ENCODE peak calls at places on chromosomes 6 and 20, in six cellular contexts. One of them, this sample, is unnamed.

GRCh38 chr6:5580736-5581568 is 319.6 kb downstream of the FARS2 start:
- DNase-seq in GM12878: no peak
- DNase-seq in A549: no peak
- DNase-seq in HepG2: no peak
- DNase-seq in NB4: no peak
- DNase-seq in K562: no peak
- DNase-seq in this sample: no peak

GRCh38 chr6:160534050-160534696 is 129.9 kb downstream of the LPA start:
- DNase-seq in HepG2: peak
- DNase-seq in K562: peak
- DNase-seq in NB4: peak
- DNase-seq in A549: peak
- DNase-seq in GM12878: no peak
- DNase-seq in this sample: peak

GRCh38 chr6:138986578-138986977 is 1.5 kb downstream of the REPS1 start:
- DNase-seq in GM12878: no peak
- DNase-seq in K562: peak
- DNase-seq in A549: no peak
- DNase-seq in HepG2: peak
- DNase-seq in NB4: peak
- DNase-seq in this sample: peak

GRCh38 chr20:35120012-35120701 is 27.0 kb downstream of the EDEM2 start:
- DNase-seq in A549: no peak
- DNase-seq in HepG2: no peak
- DNase-seq in K562: peak
- DNase-seq in NB4: peak
- DNase-seq in GM12878: no peak
- DNase-seq in this sample: peak

GRCh38 chr6:137697267-137697938 is 169.7 kb upstream of the TNFAIP3 start:
- DNase-seq in K562: no peak
- DNase-seq in HepG2: peak
- DNase-seq in A549: no peak
- DNase-seq in NB4: no peak
- DNase-seq in GM12878: no peak
- DNase-seq in this sample: peak

GRCh38 chr6:106360410-106360988 is at the start of gene CRYBG1:
- DNase-seq in NB4: peak
- DNase-seq in K562: peak
- DNase-seq in HepG2: peak
- DNase-seq in A549: peak
- DNase-seq in GM12878: no peak
- DNase-seq in this sample: peak

GRCh38 chr6:150008588-150008987 is 16.7 kb downstream of the RAET1L start:
- DNase-seq in GM12878: no peak
- DNase-seq in K562: peak
- DNase-seq in A549: peak
- DNase-seq in HepG2: no peak
- DNase-seq in NB4: peak
- DNase-seq in this sample: no peak

GRCh38 chr20:53922901-53923314 is 147.5 kb downstream of the BCAS1 start:
- DNase-seq in K562: no peak
- DNase-seq in HepG2: no peak
- DNase-seq in NB4: peak
- DNase-seq in A549: no peak
- DNase-seq in GM12878: no peak
- DNase-seq in this sample: no peak

GRCh38 chr6:116364361-116364760 is 6.4 kb upstream of the DSE start:
- DNase-seq in HepG2: no peak
- DNase-seq in NB4: no peak
- DNase-seq in GM12878: no peak
- DNase-seq in K562: no peak
- DNase-seq in A549: no peak
- DNase-seq in this sample: no peak

GRCh38 chr6:7440476-7440875 is 50.9 kb downstream of the RIOK1 start:
- DNase-seq in NB4: no peak
- DNase-seq in K562: no peak
- DNase-seq in A549: no peak
- DNase-seq in HepG2: no peak
- DNase-seq in GM12878: no peak
- DNase-seq in this sample: no peak

GRCh38 chr6:52549428-52549827 is 27.4 kb downstream of the TRAM2 start:
- DNase-seq in NB4: no peak
- DNase-seq in A549: no peak
- DNase-seq in HepG2: no peak
- DNase-seq in GM12878: no peak
- DNase-seq in K562: no peak
- DNase-seq in this sample: peak

GRCh38 chr6:15515226-15515625 is 147.6 kb downstream of the DTNBP1 start:
- DNase-seq in A549: no peak
- DNase-seq in NB4: no peak
- DNase-seq in K562: no peak
- DNase-seq in GM12878: no peak
- DNase-seq in HepG2: no peak
- DNase-seq in this sample: no peak

GRCh38 chr6:45494734-45495133 is 117.0 kb upstream of the SUPT3H start:
- DNase-seq in NB4: peak
- DNase-seq in GM12878: no peak
- DNase-seq in K562: no peak
- DNase-seq in A549: no peak
- DNase-seq in HepG2: no peak
- DNase-seq in this sample: no peak

GRCh38 chr6:134564705-134565104 is 246.8 kb upstream of the SGK1 start:
- DNase-seq in NB4: no peak
- DNase-seq in HepG2: peak
- DNase-seq in A549: no peak
- DNase-seq in GM12878: no peak
- DNase-seq in K562: no peak
- DNase-seq in this sample: no peak

GRCh38 chr6:324116-324728 is 31.9 kb downstream of the DUSP22 start:
- DNase-seq in K562: no peak
- DNase-seq in GM12878: no peak
- DNase-seq in NB4: no peak
- DNase-seq in HepG2: no peak
- DNase-seq in A549: no peak
- DNase-seq in this sample: no peak

GRCh38 chr6:138528137-138528536 is 28.8 kb upstream of the NHSL1 start:
- DNase-seq in HepG2: no peak
- DNase-seq in GM12878: no peak
- DNase-seq in A549: no peak
- DNase-seq in K562: no peak
- DNase-seq in NB4: no peak
- DNase-seq in this sample: no peak

GRCh38 chr6:33201147-33201545 is 479 bp downstream of the SLC39A7 start:
- DNase-seq in HepG2: peak
- DNase-seq in NB4: peak
- DNase-seq in K562: peak
- DNase-seq in GM12878: no peak
- DNase-seq in A549: no peak
- DNase-seq in this sample: no peak

GRCh38 chr20:57672164-57672563 is 37.7 kb downstream of the PMEPA1 start:
- DNase-seq in NB4: no peak
- DNase-seq in A549: no peak
- DNase-seq in HepG2: no peak
- DNase-seq in GM12878: no peak
- DNase-seq in K562: no peak
- DNase-seq in this sample: peak

GRCh38 chr6:6395581-6396197 is 75.2 kb upstream of the F13A1 start:
- DNase-seq in GM12878: no peak
- DNase-seq in A549: no peak
- DNase-seq in NB4: peak
- DNase-seq in HepG2: no peak
- DNase-seq in K562: no peak
- DNase-seq in this sample: no peak

GRCh38 chr6:26389349-26389799 is 6.5 kb downstream of the BTN2A2 start:
- DNase-seq in GM12878: no peak
- DNase-seq in K562: peak
- DNase-seq in NB4: peak
- DNase-seq in HepG2: no peak
- DNase-seq in A549: no peak
- DNase-seq in this sample: no peak

DNA sequence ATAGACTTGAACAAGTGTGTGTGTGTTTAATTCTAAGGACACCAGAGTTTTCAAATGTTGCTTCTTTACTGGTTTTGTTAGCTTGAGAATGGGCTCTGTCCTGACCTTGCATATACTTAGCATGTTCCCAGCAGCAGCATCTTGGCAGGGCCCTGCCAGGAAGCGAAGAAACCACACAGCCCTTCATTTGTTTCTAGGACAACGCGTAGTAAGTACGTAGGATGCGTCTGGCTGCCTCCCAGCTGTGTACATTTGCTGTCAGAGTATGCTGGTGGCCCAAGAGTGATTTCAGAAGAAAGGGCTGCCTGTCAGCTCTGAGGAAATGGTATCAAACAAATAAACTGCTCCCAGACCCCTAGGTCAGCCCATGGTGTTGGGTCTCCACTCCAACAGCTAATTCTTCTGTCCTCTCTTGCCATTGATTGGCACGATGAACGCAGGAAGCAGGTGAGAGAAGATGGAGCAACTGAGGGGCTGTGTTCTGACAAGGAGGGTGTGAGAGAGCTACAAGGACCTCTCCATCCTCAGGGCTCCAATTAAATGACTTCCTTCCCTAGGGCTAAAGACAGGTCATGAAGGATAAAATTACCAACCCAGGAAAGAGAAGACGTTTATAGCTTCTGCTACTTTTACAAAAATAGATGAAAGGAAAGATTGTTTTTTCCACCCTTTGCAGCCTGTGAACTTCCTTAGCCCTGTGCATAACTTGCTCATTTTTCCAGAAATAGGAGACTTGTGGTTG is 55.9 kb upstream of the HDDC2 start:
- DNase-seq in GM12878: no peak
- DNase-seq in HepG2: no peak
- DNase-seq in A549: no peak
- DNase-seq in K562: no peak
- DNase-seq in NB4: no peak
- DNase-seq in this sample: no peak
- TF ChIP-seq MYC in GM12878: no peak
- TF ChIP-seq MYC in HepG2: no peak
- TF ChIP-seq MYC in A549: no peak
- TF ChIP-seq MYC in K562: no peak
- TF ChIP-seq MYC in NB4: no peak
- TF ChIP-seq MYC in this sample: no peak

GRCh38 chr6:154245542-154245941 is 111.1 kb downstream of the IPCEF1 start:
- DNase-seq in K562: no peak
- DNase-seq in GM12878: no peak
- DNase-seq in NB4: no peak
- DNase-seq in HepG2: no peak
- DNase-seq in A549: no peak
- DNase-seq in this sample: no peak

GRCh38 chr6:154246723-154247118 is 109.9 kb downstream of the IPCEF1 start:
- DNase-seq in HepG2: no peak
- DNase-seq in GM12878: no peak
- DNase-seq in NB4: no peak
- DNase-seq in K562: no peak
- DNase-seq in A549: no peak
- DNase-seq in this sample: no peak

GRCh38 chr6:154242617-154243357 is 113.8 kb downstream of the IPCEF1 start:
- DNase-seq in A549: no peak
- DNase-seq in HepG2: no peak
- DNase-seq in GM12878: no peak
- DNase-seq in K562: no peak
- DNase-seq in NB4: no peak
- DNase-seq in this sample: no peak

GRCh38 chr6:154241570-154241969 is 115.0 kb downstream of the IPCEF1 start:
- DNase-seq in NB4: no peak
- DNase-seq in A549: no peak
- DNase-seq in K562: no peak
- DNase-seq in GM12878: no peak
- DNase-seq in HepG2: no peak
- DNase-seq in this sample: no peak

DNA sequence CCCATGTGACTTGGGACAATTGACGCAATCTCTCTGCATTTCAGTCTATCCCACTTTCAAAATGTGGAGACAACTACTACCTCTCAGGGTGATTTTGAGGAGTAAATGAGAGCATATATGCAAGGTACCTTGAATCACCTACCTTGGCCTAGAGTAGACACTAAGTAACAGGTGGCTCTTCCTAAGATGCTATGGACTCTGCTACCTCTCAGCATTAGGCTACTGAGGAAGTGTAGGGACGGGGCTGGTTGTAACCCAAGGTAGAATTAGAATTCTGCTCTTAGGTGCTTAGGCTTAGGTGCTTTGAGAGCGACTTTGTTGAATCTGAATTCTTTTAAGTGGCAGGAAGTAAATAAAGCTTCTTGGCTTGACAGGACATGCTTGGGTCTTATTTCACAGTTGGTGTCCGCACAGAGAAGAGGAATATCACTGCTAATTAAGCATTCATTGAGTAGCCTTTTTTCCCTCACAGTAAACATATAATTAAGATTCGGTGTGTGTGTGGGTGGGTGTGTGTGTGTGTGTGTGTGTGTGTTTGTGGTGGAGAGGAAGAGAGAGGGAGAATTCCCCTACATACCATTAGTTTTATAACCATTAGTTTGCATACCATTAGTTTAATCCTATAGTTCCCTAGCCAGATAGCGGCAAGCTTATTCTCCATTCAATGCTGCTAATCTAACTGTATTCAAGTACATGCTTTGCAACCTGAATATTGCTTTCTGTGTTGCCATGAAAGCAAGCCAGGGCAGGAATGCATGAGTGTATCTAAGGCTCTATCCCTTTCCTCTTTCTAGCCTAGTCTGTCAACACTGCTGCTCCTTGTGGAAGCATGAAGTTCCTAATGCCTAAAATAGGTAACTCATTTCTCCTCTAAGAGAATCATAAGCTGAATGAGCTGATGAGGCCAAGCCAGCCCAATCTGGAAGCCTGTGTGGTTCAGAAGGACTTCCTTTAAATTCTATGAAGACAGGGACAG is 112.5 kb downstream of the IPCEF1 start:
- DNase-seq in GM12878: no peak
- DNase-seq in NB4: no peak
- DNase-seq in A549: no peak
- DNase-seq in K562: no peak
- DNase-seq in HepG2: no peak
- DNase-seq in this sample: no peak
- TF ChIP-seq MYC in GM12878: no peak
- TF ChIP-seq MYC in NB4: no peak
- TF ChIP-seq MYC in A549: no peak
- TF ChIP-seq MYC in K562: no peak
- TF ChIP-seq MYC in HepG2: no peak
- TF ChIP-seq MYC in this sample: no peak

GRCh38 chr20:10434832-10435812 is at the start of gene SLX4IP:
- DNase-seq in NB4: peak
- DNase-seq in HepG2: peak
- DNase-seq in GM12878: peak
- DNase-seq in K562: peak
- DNase-seq in A549: peak
- DNase-seq in this sample: peak
- TF ChIP-seq MYC in NB4: peak
- TF ChIP-seq MYC in HepG2: peak
- TF ChIP-seq MYC in GM12878: no peak
- TF ChIP-seq MYC in K562: peak
- TF ChIP-seq MYC in A549: peak
- TF ChIP-seq MYC in this sample: no peak

DNA sequence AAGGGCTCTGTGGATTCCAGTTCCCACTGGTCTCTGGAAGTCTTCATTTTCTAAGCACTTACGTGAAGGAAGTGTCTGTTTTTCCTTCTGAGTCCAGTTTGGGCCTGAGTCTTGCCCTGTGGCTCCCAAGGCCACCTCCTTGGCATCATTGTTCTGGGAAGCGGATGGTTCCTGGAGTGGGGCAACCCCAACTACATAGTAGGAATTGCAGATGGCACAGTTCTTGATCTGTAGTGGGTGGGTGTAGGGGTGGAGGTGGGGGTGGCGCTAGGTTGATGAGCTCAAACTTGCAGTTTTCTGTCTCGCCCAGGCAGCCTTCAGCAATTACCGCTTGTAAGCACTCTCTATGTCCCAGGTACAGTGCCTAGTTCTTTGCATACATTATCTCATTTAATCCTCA is 7.2 kb upstream of the FERMT1 start:
- DNase-seq in K562: no peak
- DNase-seq in NB4: no peak
- DNase-seq in GM12878: no peak
- DNase-seq in A549: no peak
- DNase-seq in HepG2: no peak
- DNase-seq in this sample: no peak
- TF ChIP-seq MYC in K562: no peak
- TF ChIP-seq MYC in NB4: no peak
- TF ChIP-seq MYC in GM12878: no peak
- TF ChIP-seq MYC in A549: no peak
- TF ChIP-seq MYC in HepG2: no peak
- TF ChIP-seq MYC in this sample: no peak

This sample was measured in endothelial cell of umbilical vein.